ENCODE peak calls at places on chromosomes 1 and 21, in seven cellular contexts. Z, C, J, W, F, Q and Y are unnamed samples.

GRCh38 chr1:228315945-228316588 is 90.6 kb downstream of the TRIM11 start:
- DNase-seq in Z (no peak), C (no peak), J (peak; percentile 47), W (peak; percentile 85), F (peak; percentile 24), Q (no peak), Y (no peak)

GRCh38 chr1:17218939-17219338 is 14.0 kb downstream of the PADI1 start:
- DNase-seq in Z (no peak), C (no peak), J (no peak), W (no peak), F (no peak), Q (no peak), Y (no peak)

GRCh38 chr1:18010408-18010807 is 97.2 kb upstream of the IGSF21 start:
- DNase-seq in Z (no peak), C (no peak), J (no peak), W (no peak), F (no peak), Q (no peak), Y (no peak)

GRCh38 chr1:46653405-46653853 is 14.7 kb downstream of the ATPAF1 start:
- DNase-seq in Z (no peak), C (no peak), J (no peak), W (no peak), F (no peak), Q (no peak), Y (no peak)

GRCh38 chr21:45001134-45002095 is 61.6 kb downstream of the SLX9 start:
- DNase-seq in Z (peak; percentile 63), C (peak; percentile 18), J (no peak), W (peak; percentile 81), F (peak; percentile 49), Q (no peak), Y (no peak)

GRCh38 chr1:156859523-156860112 is 701 bp upstream of the INSRR start:
- DNase-seq in Z (no peak), C (no peak), J (no peak), W (no peak), F (peak; percentile 25), Q (no peak), Y (no peak)

GRCh38 chr1:54922921-54923421 is 36.0 kb upstream of the DHCR24 start:
- DNase-seq in Z (no peak), C (no peak), J (no peak), W (no peak), F (peak; percentile 33), Q (no peak), Y (no peak)

GRCh38 chr1:244654284-244655038 is 1.5 kb downstream of the DESI2 start:
- DNase-seq in Z (no peak), C (no peak), J (peak; percentile 32), W (no peak), F (no peak), Q (no peak), Y (no peak)

GRCh38 chr1:81967957-81968356 is 167.2 kb downstream of the ADGRL2 start:
- DNase-seq in Z (no peak), C (no peak), J (no peak), W (no peak), F (no peak), Q (no peak), Y (no peak)

GRCh38 chr21:46356494-46357334 is 32.8 kb downstream of the PCNT start:
- DNase-seq in Z (no peak), C (no peak), J (no peak), W (no peak), F (no peak), Q (no peak), Y (no peak)

GRCh38 chr1:16903054-16903453 is 7.3 kb downstream of the RNU1-2 start:
- DNase-seq in Z (no peak), C (no peak), J (peak; percentile 62), W (no peak), F (no peak), Q (no peak), Y (no peak)

GRCh38 chr1:78095618-78096416 is 50.1 kb downstream of the GIPC2 start:
- DNase-seq in Z (no peak), C (no peak), J (no peak), W (no peak), F (no peak), Q (no peak), Y (no peak)

GRCh38 chr1:3910049-3910731 is 10.1 kb upstream of the C1orf174 start:
- DNase-seq in Z (no peak), C (no peak), J (no peak), W (peak; percentile 84), F (no peak), Q (no peak), Y (no peak)

GRCh38 chr1:4353090-4353856 is 301.1 kb upstream of the AJAP1 start:
- DNase-seq in Z (no peak), C (no peak), J (no peak), W (no peak), F (no peak), Q (no peak), Y (no peak)

GRCh38 chr1:25907473-25908058 is 1.3 kb upstream of the STMN1 start:
- DNase-seq in Z (no peak), C (no peak), J (no peak), W (no peak), F (no peak), Q (no peak), Y (no peak)

GRCh38 chr1:230037261-230037660 is 29.8 kb upstream of the GALNT2 start:
- DNase-seq in Z (no peak), C (no peak), J (no peak), W (no peak), F (no peak), Q (peak; percentile 31), Y (no peak)

GRCh38 chr21:38811257-38811656 is 5.5 kb downstream of the ETS2 start:
- DNase-seq in Z (no peak), C (no peak), J (no peak), W (no peak), F (no peak), Q (no peak), Y (no peak)

GRCh38 chr1:179121159-179121938 is 39.5 kb downstream of the TOR3A start:
- DNase-seq in Z (peak; percentile 35), C (peak; percentile 40), J (peak; percentile 58), W (no peak), F (no peak), Q (no peak), Y (no peak)

GRCh38 chr1:23369335-23370013 is at the start of gene ZNF436:
- DNase-seq in Z (peak; percentile 78), C (no peak), J (peak; percentile 95), W (no peak), F (peak; percentile 77), Q (no peak), Y (peak; percentile 69)

GRCh38 chr1:240136402-240136801 is 44.7 kb downstream of the FMN2 start:
- DNase-seq in Z (no peak), C (no peak), J (no peak), W (no peak), F (no peak), Q (no peak), Y (no peak)

GRCh38 chr1:150161747-150162581 is 12.2 kb downstream of the PLEKHO1 start:
- DNase-seq in Z (no peak), C (no peak), J (peak; percentile 50), W (no peak), F (no peak), Q (no peak), Y (no peak)
- TF ChIP-seq CTCF in Z (no peak), C (no peak), J (peak; percentile 4), W (no peak), F (no peak), Q (no peak), Y (no peak)

GRCh38 chr1:56643661-56644060 is 1.5 kb upstream of the PRKAA2 start:
- DNase-seq in Z (no peak), C (no peak), J (no peak), W (no peak), F (no peak), Q (no peak), Y (no peak)

GRCh38 chr1:56634981-56635380 is 10.1 kb upstream of the PRKAA2 start:
- DNase-seq in Z (no peak), C (no peak), J (no peak), W (no peak), F (no peak), Q (no peak), Y (no peak)

GRCh38 chr1:56639210-56639609 is 5.9 kb upstream of the PRKAA2 start:
- DNase-seq in Z (no peak), C (no peak), J (no peak), W (no peak), F (no peak), Q (no peak), Y (no peak)

GRCh38 chr1:56638248-56638647 is 6.9 kb upstream of the PRKAA2 start:
- DNase-seq in Z (no peak), C (no peak), J (no peak), W (no peak), F (no peak), Q (no peak), Y (no peak)
- TF ChIP-seq EP300 in Z (no peak), C (no peak), J (no peak), W (no peak), F (no peak), Q (no peak), Y (no peak)

DNA sequence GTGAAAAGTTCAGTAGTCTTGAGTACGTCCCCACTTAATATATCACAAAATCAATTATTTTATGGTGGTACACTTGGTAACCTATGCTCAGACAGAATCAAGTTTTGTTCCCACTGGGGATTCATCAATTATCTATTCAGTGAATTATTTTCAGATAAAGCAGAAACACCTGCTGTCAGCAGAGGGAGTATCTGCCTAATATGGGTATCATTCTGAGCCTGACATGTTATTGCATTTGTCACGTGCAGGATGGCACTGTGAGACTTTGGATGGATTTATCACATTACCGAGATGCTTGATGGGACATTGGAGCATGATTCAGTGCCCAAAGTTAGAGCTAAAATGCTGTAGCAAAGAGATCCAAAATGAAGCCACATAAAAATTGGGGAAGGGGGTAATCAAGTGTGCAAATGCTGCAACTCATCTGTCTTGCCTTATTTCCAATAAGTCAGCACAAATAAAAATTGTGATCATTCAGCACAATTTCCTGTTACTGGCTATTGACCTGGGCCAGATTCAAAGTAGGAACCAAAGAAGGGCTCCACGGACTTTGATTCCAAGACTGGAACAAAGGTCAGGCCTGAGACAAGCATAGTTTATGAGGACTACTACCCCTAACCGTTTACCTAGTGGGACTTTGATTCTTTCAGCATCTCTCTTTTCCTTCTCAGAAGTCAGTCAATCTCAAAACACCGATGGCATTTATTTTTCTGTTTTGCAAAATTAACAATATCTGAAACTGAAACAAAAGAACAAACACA is 657.7 kb downstream of the LMO4 start:
- DNase-seq in Z (no peak), C (no peak), J (no peak), W (no peak), F (no peak), Q (no peak), Y (no peak)
- TF ChIP-seq CTCF in Z (no peak), C (peak; percentile 15), J (no peak), W (no peak), F (no peak), Q (no peak), Y (no peak)

DNA sequence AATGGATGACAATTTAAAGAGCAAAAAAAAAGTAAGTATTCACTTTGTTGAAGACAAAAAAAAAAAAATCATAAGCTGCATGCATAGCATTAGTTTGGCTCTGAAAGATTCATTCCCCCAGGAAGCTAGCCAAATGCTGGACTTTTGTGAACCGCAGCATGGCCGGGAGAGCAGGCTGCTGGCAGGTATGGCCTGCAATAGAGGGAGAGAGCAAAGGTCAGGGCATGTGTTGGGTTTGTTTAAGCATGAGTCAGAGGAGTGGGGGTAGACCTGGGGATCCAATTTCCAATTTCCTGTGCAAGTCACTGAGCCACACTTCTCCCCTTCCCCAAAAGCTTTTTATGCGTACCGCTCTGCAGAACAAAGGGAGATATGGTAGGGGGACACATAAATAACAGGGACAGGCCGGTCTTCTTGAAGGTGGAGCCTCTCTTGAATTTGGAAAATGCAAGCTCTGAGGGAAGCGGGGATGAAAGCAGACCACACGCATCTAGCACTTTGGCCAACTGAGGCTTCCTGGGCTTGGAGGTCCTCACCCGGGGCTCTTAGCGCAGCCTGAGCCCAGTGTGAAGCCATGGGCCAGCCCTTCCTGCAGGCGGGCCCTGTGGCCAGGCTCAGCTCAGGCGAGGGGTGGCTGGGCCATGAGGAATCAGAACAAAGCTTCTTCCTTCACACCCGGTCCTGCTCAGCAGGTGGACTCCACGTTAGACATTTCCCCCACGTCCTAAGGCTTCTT is 171.1 kb downstream of the TOMM20 start:
- DNase-seq in Z (peak; percentile 73), C (peak; percentile 95), J (peak; percentile 94), W (peak; percentile 42), F (peak; percentile 79), Q (no peak), Y (no peak)
- TF ChIP-seq EP300 in Z (no peak), C (peak; percentile 85), J (peak; percentile 86), W (no peak), F (no peak), Q (no peak), Y (no peak)